ENCODE peak calls at places on chromosomes 7 and 10, in eight cellular contexts. E is PC-9; R is Calu3; S is stimulated activated CD4-positive, alpha-beta T cell treated with anti-CD3 and anti-CD28 coated beads, TNF-alpha, amount 100 ng/mL, for 48 hours; L is HAP-1; M is neural crest cell; K is HS-27A; B is activated T-helper 9 cell treated with anti-CD3 and anti-CD28 coated beads, Interleukin-2, amount 50 U/mL, for 16 hours. W is an unnamed sample.
A peak's percentile ranks its signal among the peaks of the same experiment; 100 is the strongest.

GRCh38 chr7:34991938-34992840 is 45.1 kb downstream of the DPY19L1 start:
- DNase-seq in E (no peak), R (peak; percentile 64), S (peak; percentile 9), L (no peak), M (no peak), K (no peak), B (peak; percentile 31), W (peak; percentile 39)

GRCh38 chr7:99235925-99236324 is 28.0 kb upstream of the KPNA7 start:
- DNase-seq in E (no peak), R (no peak), S (no peak), L (no peak), M (no peak), K (no peak), B (no peak), W (no peak)

GRCh38 chr7:1494866-1495563 is 9.2 kb downstream of the INTS1 start:
- DNase-seq in E (no peak), R (no peak), S (no peak), L (no peak), M (no peak), K (no peak), B (no peak), W (no peak)

GRCh38 chr10:112203328-112204076 is 19.9 kb upstream of the GPAM start:
- DNase-seq in E (no peak), R (no peak), S (no peak), L (no peak), M (no peak), K (no peak), B (no peak), W (no peak)

GRCh38 chr7:123410273-123410928 is 124.0 kb downstream of the IQUB start:
- DNase-seq in E (no peak), R (no peak), S (no peak), L (no peak), M (no peak), K (no peak), B (no peak), W (no peak)

GRCh38 chr10:108051218-108051617 is 886.7 kb upstream of the SORCS1 start:
- DNase-seq in E (no peak), R (no peak), S (no peak), L (no peak), M (no peak), K (no peak), B (no peak), W (no peak)

GRCh38 chr10:77628906-77629730 is 8.5 kb downstream of the KCNMA1 start:
- DNase-seq in E (peak; percentile 52), R (no peak), S (no peak), L (no peak), M (no peak), K (no peak), B (no peak), W (no peak)

GRCh38 chr7:130930260-130930659 is 196.3 kb upstream of the KLF14 start:
- DNase-seq in E (peak; percentile 46), R (no peak), S (no peak), L (no peak), M (no peak), K (no peak), B (no peak), W (no peak)

GRCh38 chr7:16795624-16796023 is 9.2 kb downstream of the AGR2 start:
- DNase-seq in E (peak; percentile 22), R (no peak), S (no peak), L (no peak), M (no peak), K (no peak), B (no peak), W (no peak)

GRCh38 chr7:27168265-27168947 is 3.1 kb upstream of the HOXA9 start:
- DNase-seq in E (no peak), R (no peak), S (no peak), L (peak; percentile 76), M (no peak), K (no peak), B (no peak), W (no peak)

GRCh38 chr10:83127942-83128575 is 1011.2 kb upstream of the GHITM start:
- DNase-seq in E (no peak), R (no peak), S (no peak), L (no peak), M (no peak), K (no peak), B (no peak), W (no peak)

W was measured in HCT116.